ENCODE peak calls at places on chromosomes 1 and 21, in eight cellular contexts. I is head of caudate nucleus, T is DMS153, V is Daoy, D is AG20443, W is GM12865, O is prostate gland, U is LHCN-M2. G is an unnamed sample.

GRCh38 chr1:45954401-45954847 is 151.0 kb downstream of the MAST2 start:
- DNase-seq in I (no peak), T (no peak), V (peak; percentile 41), D (peak; percentile 77), W (no peak), O (peak; percentile 22), U (peak; percentile 96), G (no peak)

GRCh38 chr1:155962599-155963211 is 15.6 kb downstream of the ARHGEF2 start:
- DNase-seq in I (no peak), T (no peak), V (peak; percentile 62), D (no peak), W (no peak), O (no peak), U (peak; percentile 78), G (no peak)

GRCh38 chr21:29181799-29182470 is 51.5 kb downstream of the MAP3K7CL start:
- DNase-seq in I (no peak), T (no peak), V (peak; percentile 85), D (peak; percentile 81), W (peak; percentile 67), O (peak; percentile 60), U (peak; percentile 85), G (peak; percentile 21)

GRCh38 chr1:119347858-119348257 is 20.7 kb upstream of the HAO2 start:
- DNase-seq in I (no peak), T (no peak), V (peak; percentile 52), D (no peak), W (peak; percentile 84), O (no peak), U (peak; percentile 36), G (no peak)

GRCh38 chr1:70745199-70745598 is 302.4 kb downstream of the PTGER3 start:
- DNase-seq in I (no peak), T (no peak), V (no peak), D (peak; percentile 39), W (no peak), O (no peak), U (peak; percentile 14), G (peak; percentile 3)

GRCh38 chr1:3431266-3431665 is 23.2 kb upstream of the ARHGEF16 start:
- DNase-seq in I (no peak), T (no peak), V (peak; percentile 35), D (no peak), W (no peak), O (no peak), U (no peak), G (peak; percentile 58)

GRCh38 chr21:38242036-38242435 is 14.8 kb upstream of the KCNJ15 start:
- DNase-seq in I (no peak), T (no peak), V (no peak), D (no peak), W (no peak), O (no peak), U (peak; percentile 30), G (no peak)

GRCh38 chr1:8474369-8474768 is 156.5 kb downstream of the SLC45A1 start:
- DNase-seq in I (no peak), T (no peak), V (no peak), D (no peak), W (no peak), O (no peak), U (no peak), G (no peak)

GRCh38 chr21:32382108-32382601 is 10.7 kb downstream of the URB1 start:
- DNase-seq in I (no peak), T (peak; percentile 84), V (no peak), D (peak; percentile 55), W (no peak), O (peak; percentile 75), U (peak; percentile 53), G (no peak)

GRCh38 chr1:47449702-47450552 is 12.1 kb downstream of the FOXD2 start:
- DNase-seq in I (no peak), T (peak; percentile 30), V (peak; percentile 72), D (peak; percentile 67), W (no peak), O (peak; percentile 22), U (no peak), G (peak; percentile 49)

GRCh38 chr1:6098303-6099215 is 52.9 kb downstream of the KCNAB2 start:
- DNase-seq in I (no peak), T (no peak), V (peak; percentile 55), D (peak; percentile 95), W (no peak), O (no peak), U (peak; percentile 8), G (no peak)

GRCh38 chr21:43919871-43920801 is 55.1 kb downstream of the AGPAT3 start:
- DNase-seq in I (no peak), T (no peak), V (no peak), D (no peak), W (peak; percentile 46), O (no peak), U (no peak), G (no peak)

GRCh38 chr1:210328032-210328745 is 513 bp upstream of the HHAT start:
- DNase-seq in I (no peak), T (no peak), V (no peak), D (no peak), W (no peak), O (peak; percentile 37), U (no peak), G (no peak)

GRCh38 chr1:81439046-81439823 is 361.5 kb upstream of the ADGRL2 start:
- DNase-seq in I (no peak), T (no peak), V (no peak), D (no peak), W (peak; percentile 73), O (no peak), U (no peak), G (no peak)

GRCh38 chr1:191350938-191351337 is 807.3 kb upstream of the RGS18 start:
- DNase-seq in I (no peak), T (no peak), V (no peak), D (no peak), W (no peak), O (no peak), U (no peak), G (no peak)

GRCh38 chr21:45459171-45460010 is 54.4 kb downstream of the COL18A1 start:
- DNase-seq in I (no peak), T (no peak), V (no peak), D (no peak), W (no peak), O (no peak), U (no peak), G (no peak)

GRCh38 chr1:160342520-160342919 is 530 bp downstream of the COPA start:
- DNase-seq in I (no peak), T (no peak), V (no peak), D (no peak), W (peak; percentile 19), O (no peak), U (no peak), G (no peak)

GRCh38 chr21:32155226-32155625 is 123.6 kb downstream of the MIS18A start:
- DNase-seq in I (no peak), T (no peak), V (no peak), D (no peak), W (no peak), O (no peak), U (no peak), G (no peak)

GRCh38 chr21:38938343-38938742 is 132.6 kb downstream of the ETS2 start:
- DNase-seq in I (no peak), T (peak; percentile 62), V (peak; percentile 49), D (peak; percentile 39), W (peak; percentile 8), O (no peak), U (no peak), G (peak; percentile 68)

GRCh38 chr1:13900583-13900982 is 200.6 kb downstream of the PRDM2 start:
- DNase-seq in I (no peak), T (no peak), V (no peak), D (no peak), W (no peak), O (no peak), U (no peak), G (no peak)

GRCh38 chr1:67880056-67880601 is 46.9 kb upstream of the GNG12 start:
- DNase-seq in I (no peak), T (peak; percentile 93), V (peak; percentile 84), D (peak; percentile 35), W (no peak), O (no peak), U (peak; percentile 83), G (no peak)

GRCh38 chr1:71511505-71511904 is 430.7 kb upstream of the ZRANB2 start:
- DNase-seq in I (no peak), T (no peak), V (no peak), D (no peak), W (no peak), O (no peak), U (no peak), G (no peak)

G was measured in RPMI8226.